ENCODE peak calls at places on chromosome 12, in five cellular contexts. C is effector memory CD4-positive, alpha-beta T cell; L is testis; P is tibial artery; E is adrenal gland. K is an unnamed sample.
A peak's percentile ranks its signal among the peaks of the same experiment; 100 is the strongest.

GRCh38 chr12:106146987-106147386 is 8.2 kb upstream of the NUAK1 start:
- DNase-seq in C (no peak), L (no peak), P (no peak), E (no peak), K (no peak)

GRCh38 chr12:10641735-10642500 is 28.5 kb upstream of the MAGOHB start:
- DNase-seq in C (no peak), L (no peak), P (no peak), E (no peak), K (peak; percentile 14)

GRCh38 chr12:122421815-122422737 is at the start of gene CLIP1:
- DNase-seq in C (peak; percentile 37), L (peak; percentile 68), P (peak; percentile 59), E (peak; percentile 70), K (peak; percentile 76)

GRCh38 chr12:75658826-75659823 is 147.7 kb upstream of the KRR1 start:
- DNase-seq in C (no peak), L (no peak), P (no peak), E (no peak), K (peak; percentile 34)

GRCh38 chr12:75329918-75330826 is at the start of gene CAPS2:
- DNase-seq in C (peak; percentile 51), L (peak; percentile 88), P (peak; percentile 76), E (peak; percentile 84), K (peak; percentile 91)

GRCh38 chr12:107515446-107515958 is 170.1 kb upstream of the PWP1 start:
- DNase-seq in C (no peak), L (no peak), P (peak; percentile 89), E (no peak), K (peak; percentile 96)

GRCh38 chr12:26121841-26122680 is 2.8 kb downstream of the BHLHE41 start:
- DNase-seq in C (no peak), L (no peak), P (peak; percentile 34), E (peak; percentile 46), K (peak; percentile 54)

GRCh38 chr12:113030875-113031525 is 25.5 kb upstream of the DTX1 start:
- DNase-seq in C (no peak), L (peak; percentile 67), P (peak; percentile 31), E (peak; percentile 26), K (peak; percentile 53)

GRCh38 chr12:122152754-122153153 is 21.3 kb downstream of the IL31 start:
- DNase-seq in C (no peak), L (no peak), P (no peak), E (no peak), K (no peak)

GRCh38 chr12:3454780-3455179 is 36.2 kb upstream of the PRMT8 start:
- DNase-seq in C (no peak), L (no peak), P (no peak), E (no peak), K (no peak)

GRCh38 chr12:77720258-77720657 is 110.4 kb upstream of the NAV3 start:
- DNase-seq in C (no peak), L (no peak), P (no peak), E (no peak), K (no peak)

GRCh38 chr12:24615967-24616411 is 332.9 kb downstream of the BCAT1 start:
- DNase-seq in C (no peak), L (no peak), P (no peak), E (no peak), K (no peak)

GRCh38 chr12:57226588-57227314 is 2.8 kb upstream of the SHMT2 start:
- DNase-seq in C (no peak), L (no peak), P (no peak), E (no peak), K (no peak)

GRCh38 chr12:70928066-70928465 is 7.5 kb upstream of the PTPRR start:
- DNase-seq in C (no peak), L (no peak), P (no peak), E (no peak), K (no peak)

GRCh38 chr12:11576104-11576503 is 73.4 kb upstream of the ETV6 start:
- DNase-seq in C (no peak), L (no peak), P (no peak), E (no peak), K (peak; percentile 71)

GRCh38 chr12:132445884-132446471 is 44.0 kb upstream of the FBRSL1 start:
- DNase-seq in C (peak; percentile 80), L (peak; percentile 95), P (no peak), E (no peak), K (peak; percentile 88)

GRCh38 chr12:77102691-77103090 is 37.3 kb upstream of the E2F7 start:
- DNase-seq in C (no peak), L (no peak), P (no peak), E (no peak), K (no peak)

GRCh38 chr12:88242161-88242925 is 100.2 kb downstream of the TMTC3 start:
- DNase-seq in C (no peak), L (no peak), P (peak; percentile 59), E (no peak), K (peak; percentile 85)

GRCh38 chr12:101671157-101671791 is 26.2 kb upstream of the CHPT1 start:
- DNase-seq in C (no peak), L (no peak), P (peak; percentile 24), E (no peak), K (no peak)

GRCh38 chr12:102568151-102568815 is 87.9 kb upstream of the IGF1 start:
- DNase-seq in C (no peak), L (no peak), P (no peak), E (no peak), K (no peak)

GRCh38 chr12:94704452-94704871 is 54.1 kb upstream of the TMCC3 start:
- DNase-seq in C (no peak), L (no peak), P (no peak), E (no peak), K (peak; percentile 73)

GRCh38 chr12:93571360-93571853 is 1.1 kb upstream of the SOCS2 start:
- DNase-seq in C (peak; percentile 37), L (peak; percentile 71), P (peak; percentile 45), E (peak; percentile 88), K (peak; percentile 87)

GRCh38 chr12:49542592-49543160 is 3.8 kb downstream of the KCNH3 start:
- DNase-seq in C (no peak), L (no peak), P (no peak), E (no peak), K (no peak)

GRCh38 chr12:116714175-116714574 is 23.7 kb downstream of the SPRING1 start:
- DNase-seq in C (no peak), L (no peak), P (no peak), E (no peak), K (no peak)

GRCh38 chr12:116719661-116720060 is 18.2 kb downstream of the SPRING1 start:
- DNase-seq in C (no peak), L (no peak), P (no peak), E (peak; percentile 50), K (no peak)

GRCh38 chr12:116720129-116720528 is 17.7 kb downstream of the SPRING1 start:
- DNase-seq in C (no peak), L (no peak), P (no peak), E (no peak), K (no peak)

GRCh38 chr12:116718578-116719454 is 19.1 kb downstream of the SPRING1 start:
- DNase-seq in C (no peak), L (no peak), P (no peak), E (no peak), K (no peak)

GRCh38 chr12:116717466-116718457 is 20.1 kb downstream of the SPRING1 start:
- DNase-seq in C (no peak), L (peak; percentile 50), P (peak; percentile 78), E (no peak), K (no peak)
- H3K4me3 ChIP-seq in C (no peak overlapping the region), L (no peak overlapping the region), P (no peak overlapping the region), E (no peak overlapping the region), K (no peak overlapping the region)

GRCh38 chr12:1904875-1905274 is 13.6 kb downstream of the CACNA2D4 start:
- DNase-seq in C (no peak), L (no peak), P (no peak), E (no peak), K (no peak)
- H3K9me3 ChIP-seq in C (no peaks in the 10 kb centered on the region), L (no peaks in the 10 kb centered on the region), P (no peaks in the 10 kb centered on the region), E (no peaks in the 10 kb centered on the region), K (peaks cover 26% of the 10 kb centered on the region)

GRCh38 chr12:108806921-108807320 is 50.5 kb downstream of the SSH1 start:
- DNase-seq in C (no peak), L (no peak), P (no peak), E (no peak), K (no peak)
- H3K36me3 ChIP-seq in C (peaks cover 36% of the 10 kb centered on the region), L (no peaks in the 10 kb centered on the region), P (peaks cover 30% of the 10 kb centered on the region), E (no peaks in the 10 kb centered on the region), K (peaks cover 88% of the 10 kb centered on the region)

DNA sequence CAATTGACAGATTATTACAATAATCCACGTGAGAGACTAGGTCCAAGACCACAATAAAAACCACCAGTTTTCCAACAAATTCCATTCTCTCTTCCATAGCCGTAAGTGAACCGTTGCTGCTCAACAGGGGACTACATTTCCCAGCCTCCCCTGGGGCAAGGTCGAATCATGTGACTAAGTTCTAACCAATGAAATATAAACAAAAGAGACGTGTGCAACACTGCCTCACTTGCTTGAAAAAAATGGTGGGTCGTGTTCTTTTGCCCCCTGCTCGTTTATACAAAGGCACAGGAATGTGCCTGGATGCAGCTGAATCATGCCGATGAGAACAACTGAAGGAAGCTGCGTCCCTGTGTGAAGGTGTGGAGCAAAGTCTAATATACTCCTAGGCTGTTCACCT is 51.1 kb downstream of the HSPB8 start:
- DNase-seq in C (no peak), L (peak; percentile 80), P (no peak), E (peak; percentile 19), K (peak; percentile 48)
- H3K4me3 ChIP-seq in C (no peak overlapping the region), L (peak overlapping the region; percentile 40), P (no peak overlapping the region), E (no peak overlapping the region), K (peak overlapping the region; percentile 18)

GRCh38 chr12:34392741-34393085 is 370.4 kb downstream of the ALG10 start:
- DNase-seq in C (no peak), L (no peak), P (peak; percentile 4), E (no peak), K (no peak)
- H3K9me3 ChIP-seq in C (peaks cover 8% of the 10 kb centered on the region), L (no peaks in the 10 kb centered on the region), P (peaks cover 77% of the 10 kb centered on the region), E (no peaks in the 10 kb centered on the region), K (no peaks in the 10 kb centered on the region)

DNA sequence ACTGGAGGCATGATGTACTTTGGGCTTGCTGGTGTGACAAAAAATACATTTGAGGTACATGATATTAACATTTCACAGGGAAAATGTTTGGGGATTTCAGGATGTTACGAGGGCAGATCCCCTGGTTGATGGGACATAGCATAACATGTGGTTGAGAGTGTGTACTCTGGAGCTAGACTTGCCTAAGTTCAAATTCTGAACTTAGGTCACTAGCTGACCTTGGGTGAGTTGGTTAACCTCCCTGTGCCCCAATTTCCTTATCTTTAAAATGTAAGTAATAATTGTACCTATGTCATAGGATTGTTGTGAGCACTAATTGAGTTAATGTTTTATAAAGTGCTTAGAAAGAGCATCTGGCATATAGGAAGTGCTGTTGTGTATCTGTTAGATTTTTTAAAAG is 64.8 kb upstream of the ATF1 start:
- DNase-seq in C (no peak), L (no peak), P (no peak), E (no peak), K (no peak)
- H3K36me3 ChIP-seq in C (peaks cover 53% of the 10 kb centered on the region), L (no peaks in the 10 kb centered on the region), P (peaks cover 53% of the 10 kb centered on the region), E (no peaks in the 10 kb centered on the region), K (peaks cover 6% of the 10 kb centered on the region)

GRCh38 chr12:120230326-120230973 is 29.5 kb upstream of the RPLP0 start:
- DNase-seq in C (no peak), L (peak; percentile 53), P (peak; percentile 79), E (peak; percentile 73), K (peak; percentile 97)
- H3K4me3 ChIP-seq in C (peak overlapping the region; percentile 7), L (no peak overlapping the region), P (no peak overlapping the region), E (no peak overlapping the region), K (no peak overlapping the region)

DNA sequence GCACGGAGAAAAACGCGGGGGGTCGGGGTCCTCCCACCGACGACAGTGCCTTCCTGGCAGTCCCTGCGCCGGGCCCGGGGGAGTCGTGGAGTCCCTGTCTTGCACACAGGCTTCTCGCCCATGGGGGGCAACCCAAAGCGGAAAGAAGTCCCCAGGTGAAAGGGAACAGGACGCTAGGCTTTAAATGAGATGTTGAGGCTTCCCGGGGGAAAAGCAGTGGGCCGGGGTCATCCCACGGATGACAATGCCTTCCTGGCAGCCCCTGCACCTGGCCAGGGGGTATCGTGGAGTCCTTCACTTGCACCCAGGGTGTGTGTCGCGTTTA is 162.9 kb upstream of the ALG10B start:
- DNase-seq in C (no peak), L (no peak), P (no peak), E (no peak), K (no peak)
- H3K9me3 ChIP-seq in C (no peaks in the 10 kb centered on the region), L (no peaks in the 10 kb centered on the region), P (no peaks in the 10 kb centered on the region), E (no peaks in the 10 kb centered on the region), K (no peaks in the 10 kb centered on the region)